ENCODE peak calls at places on chromosomes 5 and 9, in four cellular contexts. X, V, L and W are unnamed samples.
A peak's percentile ranks its signal among the peaks of the same experiment; 100 is the strongest.

GRCh38 chr9:129595323-129595741 is 25.6 kb downstream of the C9orf50 start:
- DNase-seq in X (no peak), V (no peak), L (no peak), W (no peak)

GRCh38 chr5:74576941-74577456 is 63.5 kb downstream of the ENC1 start:
- DNase-seq in V (no peak), X (no peak), L (no peak), W (no peak)

GRCh38 chr5:122101636-122102285 is 23.7 kb upstream of the LOX start:
- DNase-seq in X (no peak), L (peak; percentile 26), V (no peak), W (no peak)

GRCh38 chr5:87127956-87128687 is 139.6 kb upstream of the RASA1 start:
- DNase-seq in V (no peak), X (no peak), L (no peak), W (no peak)

GRCh38 chr5:28301676-28302075 is 1263.3 kb upstream of the CDH9 start:
- DNase-seq in V (no peak), L (no peak), X (no peak), W (no peak)

GRCh38 chr5:16550316-16550952 is 66.4 kb downstream of the RETREG1 start:
- DNase-seq in X (no peak), V (no peak), L (peak; percentile 56), W (no peak)

GRCh38 chr5:57219386-57219785 is 45.5 kb downstream of the GPBP1 start:
- DNase-seq in L (no peak), X (no peak), V (no peak), W (no peak)

GRCh38 chr5:93611900-93612898 is 29.2 kb downstream of the NR2F1 start:
- DNase-seq in V (no peak), L (no peak), X (no peak), W (peak; percentile 73)

GRCh38 chr9:93818795-93819472 is 136.2 kb downstream of the BARX1 start:
- DNase-seq in V (peak; percentile 41), L (no peak), X (no peak), W (no peak)

GRCh38 chr5:107794731-107795130 is 124.0 kb upstream of the EFNA5 start:
- DNase-seq in V (no peak), X (no peak), L (no peak), W (no peak)

GRCh38 chr5:43303242-43303641 is 10.0 kb downstream of the HMGCS1 start:
- DNase-seq in V (no peak), L (no peak), X (no peak), W (no peak)

GRCh38 chr9:14313378-14313940 is 482 bp downstream of the NFIB start:
- DNase-seq in L (no peak), X (peak; percentile 38), V (no peak), W (no peak)

GRCh38 chr5:56301041-56301440 is 67.9 kb upstream of the ANKRD55 start:
- DNase-seq in X (no peak), L (no peak), V (no peak), W (no peak)

GRCh38 chr5:131466171-131466766 is 168.8 kb downstream of the RAPGEF6 start:
- DNase-seq in V (no peak), L (no peak), X (no peak), W (no peak)

GRCh38 chr5:32339198-32339597 is 26.5 kb upstream of the MTMR12 start:
- DNase-seq in X (no peak), V (no peak), L (peak; percentile 39), W (no peak)

GRCh38 chr5:64505769-64506566 is at the start of gene RGS7BP:
- DNase-seq in V (no peak), X (peak; percentile 29), L (no peak), W (peak; percentile 77)

GRCh38 chr5:170540276-170540675 is 36.5 kb downstream of the KCNIP1 start:
- DNase-seq in L (no peak), V (peak; percentile 16), X (no peak), W (no peak)

GRCh38 chr9:99366601-99367000 is 144.5 kb downstream of the SEC61B start:
- DNase-seq in X (no peak), L (no peak), V (no peak), W (no peak)

GRCh38 chr9:123085916-123086315 is 52.4 kb downstream of the GPR21 start:
- DNase-seq in L (no peak), V (no peak), X (no peak), W (no peak)

GRCh38 chr5:78275998-78276543 is 18.4 kb downstream of the AP3B1 start:
- DNase-seq in L (no peak), V (no peak), X (no peak), W (no peak)

GRCh38 chr5:44862808-44863207 is 54.1 kb downstream of the MRPS30 start:
- DNase-seq in X (no peak), L (peak; percentile 41), V (no peak), W (no peak)

GRCh38 chr5:116516021-116516420 is 58.6 kb downstream of the SEMA6A start:
- DNase-seq in X (no peak), L (no peak), V (no peak), W (no peak)

GRCh38 chr5:10595678-10596309 is 31.9 kb downstream of the ANKRD33B start:
- DNase-seq in X (no peak), V (no peak), L (peak; percentile 75), W (no peak)

GRCh38 chr9:120892748-120893584 is 16.0 kb upstream of the PHF19 start:
- DNase-seq in V (no peak), L (no peak), X (no peak), W (no peak)

GRCh38 chr9:34540826-34541225 is 18.0 kb upstream of the ENHO start:
- DNase-seq in L (no peak), V (no peak), X (no peak), W (no peak)

GRCh38 chr5:176609724-176610429 is at the start of gene GPRIN1:
- DNase-seq in L (peak; percentile 18), X (peak; percentile 48), V (no peak), W (peak; percentile 88)

GRCh38 chr5:133896873-133897272 is 71.6 kb downstream of the C5orf15 start:
- DNase-seq in L (no peak), X (no peak), V (no peak), W (peak; percentile 42)

GRCh38 chr9:135148386-135148785 is 60.9 kb downstream of the OLFM1 start:
- DNase-seq in X (no peak), L (no peak), V (no peak), W (no peak)

GRCh38 chr5:42612997-42613396 is 143.6 kb upstream of the CCDC152 start:
- DNase-seq in X (no peak), L (no peak), V (no peak), W (no peak)

GRCh38 chr5:131382407-131383395 is 118.8 kb downstream of the CDC42SE2 start:
- DNase-seq in X (no peak), V (no peak), L (peak; percentile 50), W (no peak)

GRCh38 chr5:78959767-78960166 is 25.3 kb downstream of the ARSB start:
- DNase-seq in V (no peak), X (no peak), L (no peak), W (no peak)

GRCh38 chr5:160694896-160695295 is 157.1 kb downstream of the ATP10B start:
- DNase-seq in X (no peak), V (no peak), L (no peak), W (no peak)

GRCh38 chr5:74685979-74686631 is 1.1 kb downstream of the HEXB start:
- DNase-seq in L (no peak), V (no peak), X (no peak), W (no peak)

GRCh38 chr5:127492854-127493738 is 24.3 kb upstream of the PRRC1 start:
- DNase-seq in V (no peak), X (no peak), L (peak; percentile 54), W (no peak)

GRCh38 chr9:134283111-134283515 is 43.1 kb upstream of the RXRA start:
- DNase-seq in X (peak; percentile 91), V (peak; percentile 89), L (no peak), W (no peak)

GRCh38 chr5:147223951-147224791 is 10.7 kb upstream of the STK32A start:
- DNase-seq in V (no peak), L (peak; percentile 36), X (peak; percentile 31), W (no peak)

GRCh38 chr5:158139161-158139560 is 280.2 kb upstream of the CLINT1 start:
- DNase-seq in X (no peak), L (no peak), V (no peak), W (no peak)

GRCh38 chr5:62296998-62297397 is 9.0 kb upstream of the KIF2A start:
- DNase-seq in X (no peak), L (no peak), V (no peak), W (no peak)

GRCh38 chr9:128022886-128023285 is 42.1 kb upstream of the EEIG1 start:
- DNase-seq in V (no peak), L (no peak), X (no peak), W (no peak)

DNA sequence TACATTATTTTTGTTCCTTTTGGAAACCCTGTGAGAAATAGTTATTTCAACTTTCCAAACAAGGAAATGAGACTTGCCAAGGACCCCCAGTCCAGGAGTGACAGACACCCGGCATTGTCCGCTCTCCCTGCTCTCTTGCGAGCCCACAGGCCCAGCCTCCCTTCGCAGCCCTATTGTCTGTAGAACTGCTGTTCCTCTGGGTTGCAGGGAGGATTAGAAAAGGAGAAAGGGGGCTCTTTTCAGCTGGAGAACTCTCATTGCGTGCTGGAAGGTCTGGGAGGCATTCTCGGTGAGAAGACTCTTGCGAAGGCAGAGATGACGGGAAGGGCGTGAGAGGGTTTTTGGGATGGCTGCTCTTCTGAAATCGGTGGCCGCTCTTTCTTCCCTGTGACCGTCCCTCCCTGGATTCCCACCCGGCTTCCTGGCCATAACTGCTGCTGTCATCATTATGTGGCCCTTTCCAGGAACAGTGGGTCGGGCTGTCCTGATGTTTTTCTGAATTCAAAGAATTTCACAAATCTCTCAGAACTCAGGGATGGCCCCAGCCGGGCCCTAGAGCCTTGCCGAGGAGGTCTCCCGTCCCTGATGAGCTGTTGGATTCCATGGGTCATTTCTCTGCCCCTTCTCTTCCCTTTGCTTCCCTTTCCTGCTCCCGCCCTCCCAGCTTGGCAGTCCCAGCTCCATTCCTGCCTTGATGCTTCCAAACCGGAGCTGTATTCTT is 29.8 kb downstream of the STC2 start:
- DNase-seq in X (no peak), V (no peak), L (no peak), W (no peak)
- TF ChIP-seq CTCF in X (no peak), V (no peak), L (no peak), W (no peak)

GRCh38 chr9:91711755-91712591 is 238.1 kb downstream of the ROR2 start:
- DNase-seq in X (no peak), V (peak; percentile 35), L (no peak), W (peak; percentile 90)
- H3K4me3 ChIP-seq in X (no peak overlapping the region), V (no peak overlapping the region), L (no peak overlapping the region), W (no peak overlapping the region)

GRCh38 chr9:131398204-131398603 is 4.3 kb downstream of the PRRC2B start:
- DNase-seq in L (no peak), V (no peak), X (peak; percentile 54), W (peak; percentile 84)
- TF ChIP-seq POLR2AphosphoS5 in L (no peak), V (no peak), X (no peak), W (no peak)

GRCh38 chr9:88590558-88591146 is 55.7 kb downstream of the NXNL2 start:
- DNase-seq in X (no peak), L (no peak), V (no peak), W (no peak)
- TF ChIP-seq CTCF in X (no peak), L (peak; percentile 54), V (no peak), W (no peak)

DNA sequence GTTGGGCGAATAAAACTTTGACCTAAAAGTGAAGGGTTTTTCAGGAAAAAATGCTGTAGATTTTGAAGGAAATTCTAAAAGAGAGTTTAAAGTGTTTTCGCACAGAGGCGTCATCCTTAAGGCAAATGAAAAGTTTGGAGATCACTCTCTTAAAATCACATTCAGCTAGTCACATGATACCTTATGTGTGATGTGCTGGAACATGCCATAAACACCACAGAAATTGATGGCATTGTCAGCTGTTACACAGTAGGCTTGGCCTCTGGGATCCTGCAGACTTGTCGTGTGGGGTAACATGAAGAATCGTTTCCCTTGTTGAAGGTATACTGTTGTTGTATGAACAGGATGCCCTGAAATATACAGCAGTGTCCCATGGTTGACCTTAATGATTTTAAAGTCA is 3.3 kb downstream of the ANP32B start:
- DNase-seq in L (no peak), V (no peak), X (no peak), W (no peak)
- H3K4me3 ChIP-seq in L (no peak overlapping the region), V (no peak overlapping the region), X (no peak overlapping the region), W (no peak overlapping the region)